ENCODE peak calls at places on chromosomes 1 and 21, in six cellular contexts. Z, N, V, W, E and B are unnamed samples.

GRCh38 chr21:46096596-46096981 is 1.3 kb upstream of the COL6A2 start:
- DNase-seq in Z (no peak), N (no peak), V (no peak), W (no peak), E (no peak), B (no peak)

GRCh38 chr1:28668956-28669719 is 554 bp downstream of the GMEB1 start:
- DNase-seq in Z (peak; percentile 38), N (no peak), V (peak; percentile 40), W (peak; percentile 64), E (peak; percentile 70), B (peak; percentile 86)

GRCh38 chr1:155166006-155166372 is 7.1 kb downstream of the KRTCAP2 start:
- DNase-seq in Z (no peak), N (no peak), V (no peak), W (peak; percentile 69), E (no peak), B (no peak)

GRCh38 chr1:7447093-7447492 is 324.0 kb upstream of the VAMP3 start:
- DNase-seq in Z (no peak), N (no peak), V (no peak), W (no peak), E (no peak), B (no peak)

GRCh38 chr1:20732071-20732587 is 374 bp downstream of the SH2D5 start:
- DNase-seq in Z (peak; percentile 55), N (peak; percentile 20), V (peak; percentile 56), W (peak; percentile 95), E (peak; percentile 52), B (peak; percentile 92)

GRCh38 chr1:41860771-41861170 is 58.0 kb downstream of the HIVEP3 start:
- DNase-seq in Z (no peak), N (no peak), V (no peak), W (no peak), E (no peak), B (no peak)

GRCh38 chr1:5953386-5953785 is 38.8 kb downstream of the NPHP4 start:
- DNase-seq in Z (no peak), N (no peak), V (no peak), W (no peak), E (no peak), B (no peak)

GRCh38 chr21:45499201-45499750 is 43.0 kb downstream of the SLC19A1 start:
- DNase-seq in Z (no peak), N (no peak), V (no peak), W (no peak), E (no peak), B (no peak)

GRCh38 chr1:94121411-94121821 is 468 bp upstream of the ABCA4 start:
- DNase-seq in Z (no peak), N (no peak), V (no peak), W (peak; percentile 37), E (no peak), B (no peak)

GRCh38 chr1:115671176-115672062 is 29.6 kb downstream of the VANGL1 start:
- DNase-seq in Z (peak; percentile 53), N (no peak), V (peak; percentile 67), W (no peak), E (no peak), B (peak; percentile 46)

GRCh38 chr21:17789660-17790059 is 29.5 kb downstream of the C21orf91 start:
- DNase-seq in Z (no peak), N (no peak), V (no peak), W (no peak), E (no peak), B (no peak)

GRCh38 chr21:43658769-43659135 is 536 bp downstream of the HSF2BP start:
- DNase-seq in Z (no peak), N (no peak), V (no peak), W (peak; percentile 25), E (no peak), B (no peak)

GRCh38 chr1:71304125-71304524 is 223.3 kb upstream of the ZRANB2 start:
- DNase-seq in Z (no peak), N (no peak), V (no peak), W (no peak), E (no peak), B (no peak)

GRCh38 chr1:101371259-101371658 is 134.4 kb downstream of the S1PR1 start:
- DNase-seq in Z (peak; percentile 87), N (peak; percentile 49), V (peak; percentile 35), W (no peak), E (peak; percentile 67), B (peak; percentile 65)

GRCh38 chr1:102434421-102434820 is 437.7 kb upstream of the OLFM3 start:
- DNase-seq in Z (peak; percentile 0), N (no peak), V (no peak), W (peak; percentile 52), E (no peak), B (no peak)

GRCh38 chr1:41013812-41014211 is 7.7 kb downstream of the SLFNL1 start:
- DNase-seq in Z (no peak), N (no peak), V (no peak), W (no peak), E (no peak), B (no peak)

GRCh38 chr1:58430355-58431335 is 115.9 kb downstream of the OMA1 start:
- DNase-seq in Z (no peak), N (no peak), V (no peak), W (no peak), E (peak; percentile 45), B (no peak)

GRCh38 chr1:52727114-52727586 is 897 bp downstream of the ZYG11B start:
- DNase-seq in Z (peak; percentile 27), N (no peak), V (peak; percentile 16), W (peak; percentile 18), E (no peak), B (peak; percentile 9)

GRCh38 chr1:166384948-166385347 is 218.1 kb upstream of the FAM78B start:
- DNase-seq in Z (no peak), N (no peak), V (no peak), W (no peak), E (no peak), B (no peak)

GRCh38 chr1:102879439-102879993 is 228.8 kb downstream of the COL11A1 start:
- DNase-seq in Z (peak; percentile 80), N (peak; percentile 68), V (peak; percentile 64), W (no peak), E (peak; percentile 83), B (peak; percentile 87)

GRCh38 chr1:156356875-156357534 is 12.0 kb upstream of the RHBG start:
- DNase-seq in Z (no peak), N (no peak), V (no peak), W (peak; percentile 84), E (no peak), B (peak; percentile 14)

GRCh38 chr21:36640260-36641244 is 58.4 kb upstream of the SIM2 start:
- DNase-seq in Z (no peak), N (no peak), V (no peak), W (peak; percentile 53), E (no peak), B (no peak)

GRCh38 chr1:168980180-168980579 is 126.3 kb upstream of the ATP1B1 start:
- DNase-seq in Z (no peak), N (no peak), V (no peak), W (no peak), E (no peak), B (no peak)

GRCh38 chr1:2415801-2416208 is 3.4 kb upstream of the PEX10 start:
- DNase-seq in Z (no peak), N (no peak), V (no peak), W (no peak), E (no peak), B (no peak)

DNA sequence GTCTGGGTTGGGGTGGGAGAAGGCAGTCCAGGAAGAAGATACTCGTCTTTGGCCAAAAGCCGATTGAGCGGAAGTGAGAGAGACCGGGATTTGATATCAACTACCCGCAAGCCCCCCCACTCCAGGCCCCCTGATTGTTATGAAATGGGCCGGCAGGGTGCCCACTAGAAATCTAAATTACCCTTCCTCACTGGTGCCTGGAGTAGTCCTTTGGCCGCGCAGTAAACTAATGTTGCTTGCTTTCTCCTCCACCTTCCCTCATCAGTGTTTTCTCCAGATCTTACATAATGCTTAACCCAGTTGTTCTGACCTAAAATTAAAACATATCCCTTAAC is 119.2 kb upstream of the BARHL2 start:
- DNase-seq in Z (no peak), N (no peak), V (no peak), W (no peak), E (no peak), B (no peak)
- H3K4me3 ChIP-seq in Z (peak overlapping the region; percentile 27), N (no peak overlapping the region), V (no peak overlapping the region), W (peak overlapping the region; percentile 42), E (no peak overlapping the region), B (no peak overlapping the region)

DNA sequence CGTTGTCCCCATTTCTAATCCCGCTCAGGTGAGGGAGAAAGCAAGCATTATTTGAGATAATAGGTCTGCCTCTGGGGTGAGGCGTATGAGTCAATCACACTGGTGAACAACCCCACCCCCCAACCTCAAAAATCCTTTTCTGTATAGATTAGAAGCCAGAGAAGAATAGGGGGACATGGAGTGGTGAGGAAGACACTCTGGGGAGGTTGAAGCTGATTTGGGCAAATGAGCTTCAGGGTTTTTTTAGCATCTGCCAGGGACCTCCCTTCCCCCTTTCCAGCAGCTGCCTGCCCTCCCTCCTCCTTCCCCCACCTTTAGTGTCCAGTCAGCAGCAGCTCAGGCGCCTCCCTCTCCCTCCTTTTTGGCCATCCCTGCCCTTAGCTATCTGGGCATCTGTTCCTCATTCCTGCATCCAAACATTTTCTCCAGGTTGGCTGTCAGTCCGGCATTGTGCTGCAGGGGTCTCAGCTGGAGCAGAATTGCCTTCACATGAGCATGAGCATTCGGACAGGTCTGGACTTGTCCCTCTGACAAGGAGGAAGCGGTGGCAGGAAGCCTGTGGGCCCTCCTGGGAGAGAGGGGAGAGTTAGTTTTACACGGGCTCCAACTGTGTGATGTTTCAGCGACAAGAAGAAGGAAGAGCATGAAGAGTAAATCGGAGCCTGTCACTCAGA is 30.8 kb upstream of the PTGFRN start:
- DNase-seq in Z (peak; percentile 43), N (peak; percentile 54), V (peak; percentile 64), W (peak; percentile 64), E (peak; percentile 61), B (peak; percentile 49)
- H3K4me3 ChIP-seq in Z (peak overlapping the region; percentile 8), N (peak overlapping the region; percentile 36), V (peak overlapping the region; percentile 12), W (peak overlapping the region; percentile 32), E (peak overlapping the region; percentile 41), B (peak overlapping the region; percentile 24)

GRCh38 chr1:223010552-223011229 is 132.4 kb downstream of the TLR5 start:
- DNase-seq in Z (peak; percentile 51), N (peak; percentile 30), V (peak; percentile 32), W (peak; percentile 78), E (peak; percentile 29), B (peak; percentile 28)
- H3K4me3 ChIP-seq in Z (no peak overlapping the region), N (no peak overlapping the region), V (no peak overlapping the region), W (peak overlapping the region; percentile 16), E (no peak overlapping the region), B (no peak overlapping the region)

GRCh38 chr1:10890391-10891073 is 94.1 kb upstream of the CASZ1 start:
- DNase-seq in Z (no peak), N (no peak), V (no peak), W (no peak), E (no peak), B (no peak)

GRCh38 chr1:10889628-10890353 is 93.3 kb upstream of the CASZ1 start:
- DNase-seq in Z (no peak), N (no peak), V (no peak), W (no peak), E (no peak), B (no peak)

GRCh38 chr1:10888791-10889627 is 92.6 kb upstream of the CASZ1 start:
- DNase-seq in Z (no peak), N (no peak), V (no peak), W (peak; percentile 72), E (no peak), B (no peak)

GRCh38 chr1:10891081-10891480 is 94.6 kb upstream of the CASZ1 start:
- DNase-seq in Z (no peak), N (no peak), V (no peak), W (no peak), E (no peak), B (no peak)

DNA sequence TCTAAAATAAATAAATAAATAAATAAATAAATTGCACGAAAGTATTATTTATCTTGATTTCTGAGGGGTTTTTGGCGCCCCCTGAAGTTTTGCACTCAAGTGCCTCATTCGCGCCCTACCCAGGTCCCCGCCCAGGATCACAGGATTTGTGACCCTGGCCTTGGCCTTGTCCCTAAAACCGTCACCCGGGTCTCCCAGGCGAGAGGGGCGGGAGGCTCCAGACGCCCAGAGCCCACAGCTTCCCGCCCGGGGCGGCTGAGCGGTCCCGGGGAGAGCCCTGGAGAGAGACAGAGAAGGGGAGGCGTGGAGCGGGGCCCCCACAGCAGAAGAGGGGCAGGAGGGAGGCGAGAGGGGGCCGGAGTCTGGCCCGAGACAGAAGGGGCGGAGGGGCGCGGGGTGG is 91.8 kb upstream of the CASZ1 start:
- DNase-seq in Z (no peak), N (no peak), V (no peak), W (no peak), E (no peak), B (no peak)
- H3K4me3 ChIP-seq in Z (no peak overlapping the region), N (no peak overlapping the region), V (no peak overlapping the region), W (peak overlapping the region; percentile 48), E (no peak overlapping the region), B (no peak overlapping the region)